ENCODE peak calls at places on chromosomes 11 and 22, in six cellular contexts. O, T, F, A, Q and X are unnamed samples.

GRCh38 chr11:67494371-67495233 is 10.6 kb downstream of the PITPNM1 start:
- DNase-seq in O (no peak), Q (no peak), A (no peak), T (no peak), F (no peak), X (no peak)

GRCh38 chr11:85464283-85464682 is 162.9 kb downstream of the DLG2 start:
- DNase-seq in A (no peak), Q (no peak), T (no peak), F (no peak), O (no peak), X (no peak)

GRCh38 chr11:104876838-104877500 is 21.3 kb downstream of the CASP12 start:
- DNase-seq in A (no peak), T (no peak), Q (no peak), F (no peak), O (no peak), X (no peak)

GRCh38 chr22:20062766-20063083 is 17.3 kb upstream of the DGCR8 start:
- DNase-seq in Q (no peak), A (peak), T (no peak), O (no peak), F (no peak), X (peak)

GRCh38 chr11:78717031-78717430 is 142.4 kb upstream of the NARS2 start:
- DNase-seq in Q (no peak), T (no peak), O (no peak), F (no peak), A (no peak), X (no peak)

GRCh38 chr11:115184901-115185300 is 319.3 kb downstream of the CADM1 start:
- DNase-seq in Q (no peak), A (no peak), O (no peak), F (no peak), T (no peak), X (no peak)

GRCh38 chr22:37804886-37805857 is 2.6 kb upstream of the GCAT start:
- DNase-seq in O (no peak), A (peak), T (peak), F (peak), Q (peak), X (peak)

GRCh38 chr22:44845191-44845590 is 92.8 kb downstream of the ARHGAP8 start:
- DNase-seq in T (no peak), F (no peak), O (no peak), Q (no peak), A (no peak), X (no peak)

GRCh38 chr22:42688914-42689275 is 31.8 kb downstream of the A4GALT start:
- DNase-seq in T (no peak), A (no peak), Q (no peak), F (no peak), O (no peak), X (no peak)

GRCh38 chr11:96242191-96242845 is 100.7 kb downstream of the MAML2 start:
- DNase-seq in O (no peak), T (no peak), Q (no peak), F (no peak), A (no peak), X (peak)

GRCh38 chr22:31134688-31135087 is 5.6 kb downstream of the PLA2G3 start:
- DNase-seq in O (no peak), Q (no peak), T (no peak), F (no peak), A (no peak), X (no peak)

GRCh38 chr11:45568031-45568430 is 97.4 kb downstream of the CHST1 start:
- DNase-seq in A (no peak), F (no peak), Q (no peak), O (no peak), T (no peak), X (no peak)

GRCh38 chr11:91243630-91244029 is 981.0 kb upstream of the FAT3 start:
- DNase-seq in A (no peak), Q (no peak), O (no peak), T (no peak), F (no peak), X (peak)

GRCh38 chr11:102517670-102518069 is 12.9 kb downstream of the MMP7 start:
- DNase-seq in A (no peak), O (no peak), Q (no peak), F (no peak), T (no peak), X (no peak)

GRCh38 chr11:46309669-46310288 is 32.3 kb downstream of the CREB3L1 start:
- DNase-seq in T (no peak), O (no peak), F (no peak), Q (no peak), A (no peak), X (no peak)

GRCh38 chr22:19997561-19998231 is 18.9 kb downstream of the ARVCF start:
- DNase-seq in A (no peak), T (no peak), F (no peak), O (no peak), Q (no peak), X (no peak)

GRCh38 chr11:75103380-75104026 is 6.8 kb upstream of the OR2AT4 start:
- DNase-seq in A (peak), O (peak), F (no peak), Q (no peak), T (no peak), X (peak)

GRCh38 chr11:81915045-81915444 is 818.6 kb downstream of the FAM181B start:
- DNase-seq in T (no peak), F (no peak), Q (no peak), A (no peak), O (no peak), X (peak)

GRCh38 chr22:48784701-48785503 is 1042.8 kb downstream of the BRD1 start:
- DNase-seq in F (peak), Q (no peak), O (no peak), T (peak), A (no peak), X (no peak)

GRCh38 chr11:41955635-41956400 is 496.4 kb upstream of the LRRC4C start:
- DNase-seq in O (no peak), A (no peak), T (no peak), F (no peak), Q (no peak), X (no peak)

GRCh38 chr22:25091449-25091848 is 108.2 kb upstream of the CRYBB3 start:
- DNase-seq in T (no peak), O (no peak), A (no peak), Q (no peak), F (no peak), X (no peak)

GRCh38 chr11:45580399-45580798 is 85.0 kb downstream of the CHST1 start:
- DNase-seq in O (no peak), T (no peak), A (peak), Q (peak), F (no peak), X (peak)

DNA sequence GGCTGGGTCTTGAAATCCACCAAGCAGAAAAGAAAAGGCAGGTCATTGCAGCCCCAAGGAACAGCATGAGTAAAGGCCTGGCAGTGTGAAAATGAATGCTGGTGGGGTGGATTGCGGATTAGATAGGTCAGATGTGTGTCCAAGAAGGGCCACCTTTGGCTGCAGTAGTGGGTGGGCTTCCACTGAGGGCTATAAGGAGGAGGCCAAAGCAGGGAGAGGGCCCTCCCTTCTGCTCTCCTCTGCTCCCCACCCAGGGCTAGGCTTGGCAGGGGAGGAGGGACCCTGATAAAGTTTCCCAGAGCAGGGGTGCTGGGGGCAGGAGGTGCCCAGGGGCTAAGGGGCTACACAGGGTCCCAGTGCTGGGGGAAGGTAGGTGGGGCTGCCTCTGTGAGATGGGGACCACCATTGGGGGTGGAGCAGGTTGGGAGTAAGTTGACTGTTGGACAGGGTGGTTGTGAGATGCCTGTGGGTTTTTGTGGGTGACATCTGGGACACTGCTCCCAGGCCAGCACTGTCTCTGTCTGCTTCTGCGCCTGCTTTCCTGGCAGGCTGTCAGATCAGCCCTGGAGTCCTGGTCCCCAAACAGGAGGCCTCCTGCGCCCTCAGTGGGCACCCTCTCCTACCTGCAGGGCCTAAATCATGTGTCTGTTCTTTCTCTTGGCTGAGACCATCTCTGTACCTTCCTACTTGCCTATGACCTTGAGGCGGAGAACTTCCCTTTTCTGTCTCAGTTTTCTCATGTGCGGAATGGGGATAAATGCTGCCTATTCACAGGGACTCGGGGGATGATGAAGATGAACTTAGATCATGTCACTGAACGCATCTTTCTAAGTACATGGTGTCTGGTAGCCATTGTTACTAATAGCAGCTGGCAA is 1.9 kb downstream of the CAPN5 start:
- DNase-seq in F (no peak), A (no peak), O (no peak), T (peak), Q (no peak), X (no peak)
- H3K4me3 ChIP-seq in F (no peak), A (no peak), O (no peak), T (no peak), Q (no peak), X (no peak)

GRCh38 chr11:2267871-2268825 is 2.2 kb downstream of the ASCL2 start:
- DNase-seq in F (no peak), O (no peak), Q (no peak), A (no peak), T (no peak), X (no peak)
- H3K4me3 ChIP-seq in F (no peak), O (no peak), Q (peak), A (no peak), T (peak), X (no peak)

GRCh38 chr11:64967376-64967775 is 4.5 kb downstream of the MAJIN start:
- DNase-seq in F (no peak), A (no peak), T (no peak), Q (no peak), O (no peak), X (no peak)

GRCh38 chr11:64969209-64969608 is 2.7 kb downstream of the MAJIN start:
- DNase-seq in T (no peak), A (peak), O (peak), F (no peak), Q (no peak), X (no peak)

GRCh38 chr11:64970731-64971151 is 1.2 kb downstream of the MAJIN start:
- DNase-seq in F (no peak), A (no peak), Q (no peak), T (no peak), O (no peak), X (no peak)

GRCh38 chr11:64974124-64974523 is 2.2 kb upstream of the MAJIN start:
- DNase-seq in F (no peak), A (no peak), O (no peak), Q (no peak), T (no peak), X (no peak)

GRCh38 chr11:64971421-64972233 is at the start of gene MAJIN:
- DNase-seq in O (peak), Q (no peak), F (peak), A (peak), T (peak), X (peak)
- H3K4me3 ChIP-seq in O (peak), Q (no peak), F (no peak), A (peak), T (peak), X (peak)

DNA sequence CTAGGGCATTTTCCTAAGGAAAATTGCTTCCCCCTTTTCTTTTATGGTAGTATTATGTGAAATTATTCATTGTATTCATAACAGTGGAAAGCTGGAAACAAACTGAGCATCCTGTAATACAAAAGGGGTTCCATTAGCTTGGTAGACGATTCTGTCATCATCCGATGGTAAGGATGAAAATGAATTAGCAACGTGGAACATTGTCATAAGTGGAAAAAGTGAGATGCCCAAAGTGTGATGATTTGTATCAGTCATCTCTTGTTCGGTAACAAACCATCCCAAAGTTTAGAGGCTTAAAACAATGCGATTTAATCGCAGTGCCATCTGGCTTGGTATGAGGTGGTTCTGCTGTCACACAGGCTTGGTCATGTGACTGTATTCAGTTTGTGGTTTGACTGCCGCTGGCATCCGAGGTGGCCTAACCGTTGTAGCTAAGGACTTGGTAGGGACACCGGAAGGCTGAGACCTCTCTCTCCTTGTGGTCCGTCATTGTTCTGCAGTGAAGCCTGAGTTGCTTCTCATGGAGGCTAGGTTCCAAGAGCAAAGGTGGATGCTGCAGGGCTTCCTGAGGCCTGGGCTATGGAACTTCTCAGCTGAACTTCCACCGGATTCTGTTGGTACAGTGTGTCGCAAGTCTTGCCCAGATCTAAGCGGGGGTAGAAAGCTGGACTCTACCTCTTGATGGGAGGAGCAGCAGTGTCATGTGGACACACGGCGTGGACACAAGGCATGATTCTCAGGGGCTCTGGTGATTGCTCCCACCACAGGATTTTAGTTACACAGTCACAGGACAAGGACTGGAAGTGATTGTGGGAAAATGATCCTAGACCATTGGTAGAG is 36.2 kb downstream of the BCR start:
- DNase-seq in A (no peak), F (no peak), O (no peak), T (no peak), Q (no peak), X (no peak)
- H3K4me3 ChIP-seq in A (no peak), F (no peak), O (no peak), T (no peak), Q (no peak), X (no peak)

DNA sequence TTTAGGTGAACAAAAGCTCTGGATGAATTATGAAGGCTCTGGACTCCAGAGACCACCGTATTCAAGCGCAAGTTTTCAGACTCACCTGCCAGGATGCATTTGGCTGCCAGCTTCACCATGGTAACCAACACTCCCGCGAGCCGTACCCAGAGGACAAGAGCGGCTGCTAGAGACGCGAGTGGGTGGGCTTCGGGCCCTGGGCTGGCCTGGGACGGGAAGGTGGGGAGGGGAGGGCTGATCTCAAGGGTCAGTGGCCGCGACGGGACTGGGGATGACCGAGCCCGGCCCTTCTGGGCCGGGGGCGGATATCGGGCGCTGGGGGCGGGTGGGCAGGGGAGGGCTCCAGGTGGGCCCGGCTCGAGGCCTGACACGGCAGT is 342 bp downstream of the IFT27 start:
- DNase-seq in Q (peak), A (peak), F (peak), O (no peak), T (peak), X (no peak)
- H3K4me3 ChIP-seq in Q (peak), A (peak), F (peak), O (peak), T (peak), X (peak)